ENCODE peak calls at places on chromosomes 6 and 20, in six cellular contexts. Q is neural crest cell; M is substantia nigra; I is NCI-H187 treated with DMSO at 0.1 percent for 48 hours; X is central memory CD4-positive, alpha-beta T cell; F is EL. P is an unnamed sample.

GRCh38 chr6:132412656-132413500 is 11.6 kb upstream of the MOXD1 start:
- DNase-seq in Q (no peak), M (no peak), I (no peak), X (no peak), F (peak), P (no peak)

GRCh38 chr6:80165143-80165542 is 58.7 kb downstream of the BCKDHB start:
- DNase-seq in Q (no peak), M (no peak), I (no peak), X (no peak), F (peak), P (peak)

GRCh38 chr20:33787253-33787891 is 23.8 kb upstream of the CHMP4B start:
- DNase-seq in Q (no peak), M (no peak), I (no peak), X (no peak), F (no peak), P (no peak)

GRCh38 chr6:33579828-33580714 is at the start of gene BAK1:
- DNase-seq in Q (peak), M (peak), I (peak), X (peak), F (peak), P (peak)

GRCh38 chr20:57251344-57251743 is 15.1 kb downstream of the BMP7 start:
- DNase-seq in Q (no peak), M (no peak), I (no peak), X (no peak), F (no peak), P (no peak)

GRCh38 chr20:41174373-41174772 is 37.0 kb downstream of the PLCG1 start:
- DNase-seq in Q (no peak), M (no peak), I (no peak), X (no peak), F (no peak), P (peak)

GRCh38 chr6:160788806-160789205 is 86.8 kb downstream of the PLG start:
- DNase-seq in Q (no peak), M (no peak), I (no peak), X (no peak), F (no peak), P (no peak)

GRCh38 chr20:51804754-51805153 is 2.4 kb upstream of the SALL4 start:
- DNase-seq in Q (no peak), M (no peak), I (no peak), X (no peak), F (no peak), P (no peak)

GRCh38 chr6:45931254-45931653 is 84.4 kb downstream of the CLIC5 start:
- DNase-seq in Q (no peak), M (no peak), I (no peak), X (no peak), F (no peak), P (no peak)

GRCh38 chr20:43938017-43938655 is 23.5 kb downstream of the TOX2 start:
- DNase-seq in Q (no peak), M (no peak), I (no peak), X (no peak), F (no peak), P (no peak)

GRCh38 chr6:133070410-133071043 is 170.6 kb upstream of the EYA4 start:
- DNase-seq in Q (no peak), M (no peak), I (no peak), X (no peak), F (no peak), P (no peak)

GRCh38 chr20:48242623-48243022 is 457.3 kb upstream of the SULF2 start:
- DNase-seq in Q (no peak), M (no peak), I (no peak), X (no peak), F (no peak), P (no peak)

GRCh38 chr6:117555882-117556498 is 46.3 kb downstream of the GOPC start:
- DNase-seq in Q (peak), M (no peak), I (no peak), X (peak), F (peak), P (peak)

GRCh38 chr6:43976706-43977403 is 150.4 kb downstream of the MRPL14 start:
- DNase-seq in Q (no peak), M (no peak), I (no peak), X (no peak), F (no peak), P (no peak)

GRCh38 chr6:56370591-56371198 is 123.3 kb upstream of the COL21A1 start:
- DNase-seq in Q (no peak), M (no peak), I (no peak), X (no peak), F (peak), P (no peak)

GRCh38 chr20:50112512-50113419 is at the start of gene UBE2V1:
- DNase-seq in Q (peak), M (peak), I (no peak), X (peak), F (peak), P (peak)

P was measured in stimulated activated CD8-positive, alpha-beta memory T cell treated with anti-CD3 and anti-CD28 coated beads, Interleukin-4, amount 100 ng/mL, for 48 hours.